ENCODE peak calls at places on chromosome 20, in eight cellular contexts. Q, C, E, K, D, B, O and V are unnamed samples.

GRCh38 chr20:10074513-10074912 is 39.7 kb downstream of the ANKEF1 start:
- DNase-seq in Q (peak), C (peak), E (no peak), K (peak), D (no peak), B (peak), O (no peak), V (peak)

GRCh38 chr20:50804453-50805348 is 9.8 kb downstream of the BCAS4 start:
- DNase-seq in Q (no peak), C (no peak), E (no peak), K (no peak), D (peak), B (no peak), O (no peak), V (no peak)

GRCh38 chr20:38017959-38018358 is 15.3 kb downstream of the TTI1 start:
- DNase-seq in Q (no peak), C (no peak), E (no peak), K (no peak), D (no peak), B (no peak), O (no peak), V (no peak)

GRCh38 chr20:38747495-38748096 is 664 bp upstream of the ACTR5 start:
- DNase-seq in Q (no peak), C (no peak), E (no peak), K (no peak), D (no peak), B (no peak), O (no peak), V (no peak)

GRCh38 chr20:58461104-58461503 is 54.1 kb downstream of the APCDD1L start:
- DNase-seq in Q (no peak), C (no peak), E (no peak), K (no peak), D (no peak), B (no peak), O (no peak), V (no peak)

GRCh38 chr20:23126281-23127061 is 40.3 kb upstream of the CD93 start:
- DNase-seq in Q (no peak), C (no peak), E (no peak), K (no peak), D (no peak), B (no peak), O (no peak), V (no peak)

GRCh38 chr20:39090881-39091280 is 128.7 kb downstream of the DHX35 start:
- DNase-seq in Q (no peak), C (no peak), E (no peak), K (no peak), D (no peak), B (no peak), O (no peak), V (no peak)

GRCh38 chr20:52303281-52303950 is 111.8 kb upstream of the ZFP64 start:
- DNase-seq in Q (no peak), C (no peak), E (no peak), K (no peak), D (no peak), B (no peak), O (no peak), V (no peak)

GRCh38 chr20:62365814-62366369 is 1.2 kb downstream of the LAMA5 start:
- DNase-seq in Q (peak), C (no peak), E (no peak), K (no peak), D (no peak), B (no peak), O (no peak), V (no peak)

GRCh38 chr20:32991386-32991785 is 12.8 kb downstream of the SUN5 start:
- DNase-seq in Q (no peak), C (no peak), E (no peak), K (no peak), D (no peak), B (no peak), O (no peak), V (no peak)